ENCODE peak calls at places on chromosomes 16 and 17, in ten cellular contexts. F is M059J; G is upper lobe of right lung; V is epithelial cell of esophagus; J is stimulated activated CD8-positive, alpha-beta memory T cell treated with anti-CD3 and anti-CD28 coated beads, Interleukin-4, amount 100 ng/mL, for 1 hour; Z is H9; I is amniotic stem cell; K is activated naive CD4-positive, alpha-beta T cell; N is T-helper 9 cell; E is EH. C is an unnamed sample.

GRCh38 chr17:3710951-3711383 is 12.7 kb upstream of the HASPIN start:
- DNase-seq in F (peak), G (no peak), V (peak), J (peak), Z (peak), I (no peak), K (no peak), N (peak), E (peak), C (peak)

GRCh38 chr17:73691321-73691766 is 47.1 kb upstream of the SDK2 start:
- DNase-seq in F (no peak), G (no peak), V (no peak), J (no peak), Z (peak), I (no peak), K (no peak), N (no peak), E (no peak), C (no peak)

GRCh38 chr16:24577167-24577566 is 37.8 kb downstream of the RBBP6 start:
- DNase-seq in F (no peak), G (no peak), V (peak), J (no peak), Z (no peak), I (no peak), K (no peak), N (no peak), E (peak), C (no peak)

GRCh38 chr17:32719702-32720101 is 157.2 kb downstream of the MYO1D start:
- DNase-seq in F (no peak), G (no peak), V (no peak), J (no peak), Z (no peak), I (no peak), K (no peak), N (no peak), E (no peak), C (no peak)

GRCh38 chr17:65438708-65439294 is 122.6 kb downstream of the AXIN2 start:
- DNase-seq in F (peak), G (no peak), V (no peak), J (no peak), Z (no peak), I (no peak), K (no peak), N (no peak), E (peak), C (no peak)

GRCh38 chr16:85471469-85472431 is 141.4 kb upstream of the GSE1 start:
- DNase-seq in F (peak), G (peak), V (peak), J (no peak), Z (no peak), I (no peak), K (no peak), N (no peak), E (peak), C (peak)

GRCh38 chr17:17886747-17887146 is 50.0 kb upstream of the SREBF1 start:
- DNase-seq in F (no peak), G (no peak), V (no peak), J (no peak), Z (no peak), I (no peak), K (no peak), N (no peak), E (peak), C (no peak)

GRCh38 chr16:20114356-20114755 is 40.7 kb upstream of the GPR139 start:
- DNase-seq in F (peak), G (no peak), V (peak), J (no peak), Z (no peak), I (no peak), K (no peak), N (no peak), E (no peak), C (peak)

GRCh38 chr16:80369559-80369958 is 171.2 kb upstream of the DYNLRB2 start:
- DNase-seq in F (peak), G (no peak), V (peak), J (no peak), Z (peak), I (peak), K (no peak), N (no peak), E (peak), C (peak)

GRCh38 chr17:16930571-16931317 is 41.2 kb downstream of the TNFRSF13B start:
- DNase-seq in F (no peak), G (peak), V (no peak), J (no peak), Z (no peak), I (no peak), K (no peak), N (no peak), E (no peak), C (no peak)

GRCh38 chr17:10325036-10325435 is 47.8 kb downstream of the MYH13 start:
- DNase-seq in F (no peak), G (no peak), V (no peak), J (no peak), Z (no peak), I (no peak), K (no peak), N (no peak), E (no peak), C (no peak)

GRCh38 chr17:58630883-58631522 is 60.8 kb downstream of the TEX14 start:
- DNase-seq in F (no peak), G (no peak), V (no peak), J (no peak), Z (peak), I (no peak), K (peak), N (no peak), E (no peak), C (peak)

GRCh38 chr16:51524555-51525373 is 373.7 kb upstream of the SALL1 start:
- DNase-seq in F (peak), G (no peak), V (peak), J (no peak), Z (no peak), I (no peak), K (no peak), N (no peak), E (peak), C (peak)

GRCh38 chr17:73482251-73482661 is 162.0 kb downstream of the SDK2 start:
- DNase-seq in F (no peak), G (no peak), V (no peak), J (no peak), Z (no peak), I (no peak), K (no peak), N (no peak), E (no peak), C (no peak)

GRCh38 chr17:68909066-68909465 is 46.1 kb downstream of the ABCA8 start:
- DNase-seq in F (peak), G (no peak), V (peak), J (no peak), Z (no peak), I (peak), K (no peak), N (no peak), E (peak), C (peak)

GRCh38 chr17:75843577-75844529 is at the start of gene UNC13D:
- DNase-seq in F (peak), G (no peak), V (peak), J (no peak), Z (peak), I (no peak), K (no peak), N (peak), E (no peak), C (peak)

GRCh38 chr16:88368994-88369393 is 13.8 kb upstream of the ZNF469 start:
- DNase-seq in F (no peak), G (no peak), V (no peak), J (no peak), Z (no peak), I (no peak), K (no peak), N (no peak), E (no peak), C (no peak)

GRCh38 chr17:75480281-75480680 is 23.8 kb downstream of the TMEM94 start:
- DNase-seq in F (no peak), G (no peak), V (no peak), J (no peak), Z (no peak), I (no peak), K (no peak), N (no peak), E (no peak), C (no peak)

GRCh38 chr17:70938311-70938710 is 769.0 kb downstream of the KCNJ2 start:
- DNase-seq in F (no peak), G (no peak), V (no peak), J (no peak), Z (no peak), I (no peak), K (no peak), N (no peak), E (no peak), C (no peak)

GRCh38 chr17:36127199-36127881 is 23.7 kb downstream of the CCL4 start:
- DNase-seq in F (no peak), G (no peak), V (no peak), J (no peak), Z (no peak), I (no peak), K (no peak), N (no peak), E (no peak), C (no peak)

GRCh38 chr17:44087319-44087718 is 16.8 kb downstream of the G6PC3 start:
- DNase-seq in F (no peak), G (no peak), V (no peak), J (no peak), Z (peak), I (no peak), K (no peak), N (no peak), E (no peak), C (no peak)

GRCh38 chr16:69520800-69521602 is 44.8 kb upstream of the NFAT5 start:
- DNase-seq in F (peak), G (no peak), V (peak), J (no peak), Z (no peak), I (no peak), K (no peak), N (no peak), E (peak), C (no peak)

GRCh38 chr16:56860226-56861020 is 4.6 kb upstream of the SLC12A3 start:
- DNase-seq in F (peak), G (no peak), V (no peak), J (no peak), Z (no peak), I (no peak), K (no peak), N (no peak), E (no peak), C (no peak)

GRCh38 chr16:27204232-27204915 is 1.0 kb downstream of the KDM8 start:
- DNase-seq in F (no peak), G (no peak), V (no peak), J (no peak), Z (no peak), I (no peak), K (no peak), N (no peak), E (no peak), C (no peak)

GRCh38 chr17:40547079-40547784 is 18.0 kb downstream of the CCR7 start:
- DNase-seq in F (no peak), G (peak), V (peak), J (peak), Z (peak), I (no peak), K (no peak), N (no peak), E (no peak), C (peak)

GRCh38 chr17:1059131-1059795 is 62.3 kb downstream of the TIMM22 start:
- DNase-seq in F (no peak), G (no peak), V (no peak), J (no peak), Z (no peak), I (no peak), K (no peak), N (no peak), E (no peak), C (no peak)

GRCh38 chr17:73939808-73940207 is 263.7 kb upstream of the RPL38 start:
- DNase-seq in F (no peak), G (no peak), V (no peak), J (no peak), Z (no peak), I (no peak), K (no peak), N (no peak), E (no peak), C (no peak)

GRCh38 chr17:35847633-35848373 is 20.9 kb downstream of the HEATR9 start:
- DNase-seq in F (no peak), G (no peak), V (no peak), J (no peak), Z (no peak), I (no peak), K (no peak), N (no peak), E (no peak), C (no peak)

GRCh38 chr17:73947281-73947975 is 256.1 kb upstream of the RPL38 start:
- DNase-seq in F (no peak), G (no peak), V (no peak), J (no peak), Z (no peak), I (no peak), K (no peak), N (no peak), E (no peak), C (no peak)

GRCh38 chr16:56506941-56507340 is 12.9 kb downstream of the BBS2 start:
- DNase-seq in F (peak), G (no peak), V (peak), J (no peak), Z (no peak), I (peak), K (no peak), N (no peak), E (peak), C (peak)

GRCh38 chr17:81666092-81666341 is 388 bp downstream of the OXLD1 start:
- DNase-seq in F (peak), G (no peak), V (no peak), J (no peak), Z (peak), I (no peak), K (no peak), N (peak), E (no peak), C (no peak)

GRCh38 chr17:47862621-47863440 is 11.9 kb upstream of the SP6 start:
- DNase-seq in F (peak), G (no peak), V (peak), J (no peak), Z (no peak), I (peak), K (no peak), N (no peak), E (peak), C (peak)

GRCh38 chr17:70892527-70892926 is 723.2 kb downstream of the KCNJ2 start:
- DNase-seq in F (no peak), G (no peak), V (no peak), J (no peak), Z (no peak), I (no peak), K (no peak), N (no peak), E (no peak), C (no peak)

GRCh38 chr17:55763856-55764255 is 13.0 kb downstream of the PCTP start:
- DNase-seq in F (no peak), G (no peak), V (peak), J (no peak), Z (no peak), I (no peak), K (no peak), N (no peak), E (peak), C (no peak)

GRCh38 chr17:40555296-40556190 is 9.7 kb downstream of the CCR7 start:
- DNase-seq in F (no peak), G (peak), V (no peak), J (no peak), Z (no peak), I (no peak), K (no peak), N (no peak), E (no peak), C (no peak)

C was measured in mammary epithelial cell.